ENCODE peak calls at places on chromosome 1, in six cellular contexts. F, Y, C, K, N and W are unnamed samples. For H3K9me3 and H3K4me1, the result is how much of the 10 kb centered on the place peaks cover.

GRCh38 chr1:161706483-161707347 is at the start of gene FCRLA:
- DNase-seq in N (peak), Y (no peak), K (no peak), C (peak), F (no peak), W (no peak)

GRCh38 chr1:238677567-238677966 is 708.8 kb upstream of the CHRM3 start:
- DNase-seq in C (peak), K (no peak), N (no peak), Y (no peak), F (no peak), W (no peak)

GRCh38 chr1:198500026-198500425 is 40.5 kb downstream of the ATP6V1G3 start:
- DNase-seq in N (no peak), C (no peak), Y (no peak), F (no peak), K (no peak), W (no peak)

GRCh38 chr1:67584938-67585337 is 100.1 kb upstream of the GADD45A start:
- DNase-seq in C (no peak), N (no peak), Y (peak), F (no peak), K (no peak), W (no peak)

GRCh38 chr1:154469844-154470417 is 32.1 kb upstream of the TDRD10 start:
- DNase-seq in C (peak), F (no peak), Y (no peak), K (no peak), N (no peak), W (no peak)

GRCh38 chr1:20787775-20788488 is 825 bp upstream of the HP1BP3 start:
- DNase-seq in F (peak), K (no peak), Y (no peak), N (peak), C (peak), W (no peak)

GRCh38 chr1:2314297-2314802 is 77.0 kb downstream of the MORN1 start:
- DNase-seq in C (peak), Y (peak), F (no peak), K (peak), N (peak), W (peak)

GRCh38 chr1:99818063-99818699 is 32.0 kb upstream of the AGL start:
- DNase-seq in Y (no peak), N (no peak), K (no peak), F (no peak), C (peak), W (no peak)

GRCh38 chr1:14421977-14422609 is 176.4 kb upstream of the KAZN start:
- DNase-seq in Y (no peak), F (no peak), N (no peak), C (no peak), K (no peak), W (no peak)

GRCh38 chr1:241598234-241598633 is 41.9 kb downstream of the CHML start:
- DNase-seq in K (no peak), C (no peak), Y (no peak), N (no peak), F (no peak), W (no peak)

GRCh38 chr1:59290173-59290954 is 6.5 kb upstream of the FGGY start:
- DNase-seq in N (peak), F (peak), C (no peak), K (peak), Y (no peak), W (no peak)

GRCh38 chr1:9425859-9426258 is 113.4 kb upstream of the SLC25A33 start:
- DNase-seq in C (peak), Y (peak), K (no peak), F (no peak), N (no peak), W (no peak)

GRCh38 chr1:117770981-117771531 is 158.4 kb downstream of the GDAP2 start:
- DNase-seq in K (no peak), Y (no peak), F (no peak), C (no peak), N (no peak), W (no peak)
- H3K9me3 ChIP-seq in K (under half), Y (under half), F (under half), C (under half), N (under half), W (under half)

DNA sequence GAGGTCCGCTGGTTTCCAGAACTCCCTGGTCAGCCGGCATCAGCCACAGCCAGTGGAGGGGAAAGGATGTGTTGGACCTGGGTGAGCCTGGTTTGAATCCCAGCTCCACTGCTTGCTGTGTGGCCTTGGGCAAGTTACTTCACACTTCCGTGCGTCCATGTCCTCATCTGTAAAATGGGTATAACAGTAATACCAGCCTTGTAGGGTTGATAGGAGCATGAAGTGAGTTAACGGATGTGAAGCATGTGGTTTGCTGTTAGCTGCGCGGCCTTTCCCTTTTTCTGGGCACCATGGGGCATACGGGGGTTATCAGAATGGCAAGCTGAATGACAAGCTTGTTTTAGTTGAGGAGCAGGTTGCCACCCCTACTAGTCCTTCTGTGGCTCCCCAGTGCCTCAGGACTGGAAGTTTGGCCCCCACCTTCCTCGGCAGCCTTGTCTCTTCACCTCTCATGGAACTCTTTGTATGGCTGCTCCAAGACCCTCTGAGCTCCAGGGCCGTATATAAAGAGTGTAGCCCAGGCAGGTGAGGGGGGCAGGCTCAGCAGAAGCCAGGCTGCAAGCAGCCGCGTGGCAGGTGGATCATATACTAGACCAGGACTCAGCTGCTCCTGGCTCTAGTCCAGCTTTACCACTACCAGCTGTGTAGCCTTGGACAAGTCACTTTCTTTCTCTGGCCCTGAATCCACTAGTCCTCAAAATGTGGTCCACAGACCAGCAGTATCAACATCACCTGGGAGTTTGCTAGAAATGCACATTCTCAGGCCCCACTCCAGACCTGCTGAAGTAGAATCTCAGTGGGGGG is 95.4 kb downstream of the LACTBL1 start:
- DNase-seq in F (no peak), Y (no peak), N (no peak), C (no peak), K (no peak), W (no peak)
- H3K4me1 ChIP-seq in F (under half), Y (under half), N (under half), C (under half), K (under half), W (under half)

GRCh38 chr1:159849972-159850371 is 12.5 kb downstream of the VSIG8 start:
- DNase-seq in F (no peak), Y (no peak), C (no peak), N (no peak), K (no peak), W (no peak)

GRCh38 chr1:159848316-159848715 is 14.1 kb downstream of the VSIG8 start:
- DNase-seq in F (no peak), N (no peak), C (no peak), Y (no peak), K (no peak), W (no peak)

GRCh38 chr1:159843459-159843858 is 16.8 kb downstream of the SLAMF8 start:
- DNase-seq in Y (no peak), N (no peak), F (no peak), C (no peak), K (no peak), W (no peak)

GRCh38 chr1:159845751-159846531 is 16.5 kb downstream of the VSIG8 start:
- DNase-seq in N (no peak), K (no peak), Y (no peak), C (no peak), F (no peak), W (no peak)

DNA sequence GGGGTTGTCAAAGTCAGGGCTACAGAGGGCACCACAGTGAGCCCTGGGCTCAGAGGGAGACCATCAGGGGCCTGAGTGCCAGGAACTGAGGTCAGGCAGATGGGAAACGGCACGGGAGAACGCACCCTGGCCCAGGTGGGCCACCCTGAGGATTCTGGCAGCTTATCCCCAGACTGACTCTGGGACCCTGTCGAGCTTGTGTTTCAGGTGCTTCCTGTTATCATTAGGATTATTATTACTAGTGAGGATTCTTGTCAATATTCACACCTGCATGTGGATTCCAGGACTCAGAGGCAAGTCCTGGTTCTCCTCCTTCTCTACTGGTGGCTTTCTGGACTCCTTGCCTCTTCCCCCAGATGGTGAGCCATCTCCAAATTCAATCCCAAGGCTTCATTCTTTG is 15.2 kb downstream of the VSIG8 start:
- DNase-seq in C (no peak), N (no peak), K (no peak), Y (no peak), F (no peak), W (no peak)
- H3K9me3 ChIP-seq in C (under half), N (under half), K (under half), Y (under half), F (under half), W (under half)

GRCh38 chr1:206581571-206581981 is 30.7 kb downstream of the EIF2D start:
- DNase-seq in K (no peak), C (no peak), F (no peak), Y (no peak), N (no peak), W (no peak)

GRCh38 chr1:206579747-206580437 is 32.4 kb downstream of the EIF2D start:
- DNase-seq in C (peak), K (no peak), F (no peak), N (no peak), Y (peak), W (peak)

GRCh38 chr1:206578959-206579358 is 33.3 kb downstream of the EIF2D start:
- DNase-seq in F (no peak), K (no peak), Y (no peak), N (no peak), C (no peak), W (no peak)

GRCh38 chr1:206582537-206583460 is 29.5 kb downstream of the EIF2D start:
- DNase-seq in F (no peak), K (no peak), N (no peak), C (no peak), Y (no peak), W (no peak)

GRCh38 chr1:206580438-206581113 is 31.7 kb downstream of the EIF2D start:
- DNase-seq in N (no peak), F (no peak), Y (no peak), C (no peak), K (no peak), W (no peak)
- H3K4me1 ChIP-seq in N (under half), F (under half), Y (under half), C (under half), K (under half), W (under half)

GRCh38 chr1:5660141-5660935 is 331.9 kb downstream of the NPHP4 start:
- DNase-seq in F (no peak), Y (peak), N (no peak), C (no peak), K (no peak), W (peak)
- H3K9me3 ChIP-seq in F (under half), Y (under half), N (under half), C (under half), K (under half), W (under half)

DNA sequence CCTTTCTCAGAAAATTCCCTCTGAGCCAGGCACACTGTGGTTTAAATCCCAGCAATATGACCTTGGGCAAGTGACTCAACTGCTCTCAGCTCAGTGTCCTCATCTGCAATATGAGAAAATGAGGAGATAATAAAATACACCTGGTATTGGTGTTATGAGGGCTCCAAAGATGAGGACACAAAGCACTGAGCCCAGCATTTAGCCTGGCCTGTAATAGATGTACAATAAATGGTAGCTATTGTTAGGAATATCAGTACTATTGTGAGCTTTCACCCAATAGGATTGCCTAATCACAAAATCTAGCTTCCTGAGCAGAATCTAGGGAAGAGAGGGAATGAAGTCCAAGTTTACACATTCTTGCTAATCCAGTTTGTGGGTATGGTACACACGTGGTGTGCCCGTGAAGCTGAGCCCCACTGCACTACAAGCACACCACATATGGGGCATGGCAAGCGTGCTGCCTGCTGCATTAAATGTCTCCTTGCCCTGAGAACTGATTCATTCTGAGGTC is 24.3 kb upstream of the SLC30A1 start:
- DNase-seq in Y (no peak), K (no peak), N (no peak), F (no peak), C (no peak), W (no peak)
- H3K4me1 ChIP-seq in Y (under half), K (under half), N (under half), F (under half), C (under half), W (under half)

GRCh38 chr1:248194117-248194516 is 2.9 kb upstream of the OR2M3 start:
- DNase-seq in Y (no peak), C (no peak), K (no peak), F (no peak), N (no peak), W (no peak)

GRCh38 chr1:248196965-248197364 is at the start of gene OR2M3:
- DNase-seq in N (no peak), K (no peak), Y (no peak), C (no peak), F (no peak), W (no peak)
- H3K9me3 ChIP-seq in N (under half), K (under half), Y (under half), C (under half), F (under half), W (under half)